ENCODE peak calls at places on chromosomes 5 and 9, in nine cellular contexts. N, P, J, M, H, A, X, Z and S are unnamed samples.

GRCh38 chr5:154995679-154996078 is 17.9 kb upstream of the KIF4B start:
- DNase-seq in N (peak), P (no peak), J (no peak), M (no peak), H (no peak), A (no peak), X (no peak), Z (no peak), S (no peak)

GRCh38 chr5:5886812-5887486 is 464.5 kb downstream of the ICE1 start:
- DNase-seq in N (peak), P (no peak), J (peak), M (no peak), H (no peak), A (peak), X (no peak), Z (peak), S (no peak)

GRCh38 chr5:58231041-58231440 is 228.8 kb downstream of the PLK2 start:
- DNase-seq in N (no peak), P (no peak), J (no peak), M (no peak), H (no peak), A (no peak), X (no peak), Z (no peak), S (no peak)

GRCh38 chr9:81685763-81686613 is 3.4 kb downstream of the TLE1 start:
- DNase-seq in N (no peak), P (no peak), J (no peak), M (no peak), H (peak), A (peak), X (no peak), Z (no peak), S (no peak)

GRCh38 chr5:111848374-111848914 is 91.5 kb upstream of the NREP start:
- DNase-seq in N (no peak), P (no peak), J (no peak), M (no peak), H (peak), A (no peak), X (no peak), Z (no peak), S (no peak)

GRCh38 chr5:124504081-124504916 is 242.1 kb downstream of the ZNF608 start:
- DNase-seq in N (no peak), P (no peak), J (no peak), M (no peak), H (peak), A (no peak), X (no peak), Z (peak), S (no peak)

GRCh38 chr5:137114529-137114928 is 384.6 kb downstream of the SPOCK1 start:
- DNase-seq in N (no peak), P (no peak), J (no peak), M (no peak), H (no peak), A (no peak), X (no peak), Z (no peak), S (no peak)

GRCh38 chr9:124004608-124005007 is 7.0 kb upstream of the LHX2 start:
- DNase-seq in N (no peak), P (no peak), J (no peak), M (no peak), H (no peak), A (no peak), X (no peak), Z (no peak), S (no peak)

GRCh38 chr9:87119328-87119881 is 172.1 kb upstream of the GAS1 start:
- DNase-seq in N (no peak), P (no peak), J (peak), M (no peak), H (peak), A (peak), X (no peak), Z (no peak), S (no peak)

GRCh38 chr9:118693645-118694044 is 675.6 kb downstream of the BRINP1 start:
- DNase-seq in N (no peak), P (no peak), J (no peak), M (no peak), H (no peak), A (no peak), X (no peak), Z (no peak), S (no peak)

GRCh38 chr5:10583663-10584572 is 20.0 kb downstream of the ANKRD33B start:
- DNase-seq in N (no peak), P (no peak), J (peak), M (no peak), H (no peak), A (no peak), X (no peak), Z (no peak), S (no peak)

GRCh38 chr5:121890297-121890858 is 38.7 kb downstream of the FTMT start:
- DNase-seq in N (no peak), P (no peak), J (no peak), M (no peak), H (no peak), A (no peak), X (no peak), Z (no peak), S (no peak)

GRCh38 chr9:137387034-137387890 is 35.7 kb downstream of the EXD3 start:
- DNase-seq in N (no peak), P (no peak), J (no peak), M (no peak), H (no peak), A (no peak), X (peak), Z (no peak), S (no peak)

GRCh38 chr9:4417578-4418325 is 72.5 kb upstream of the SLC1A1 start:
- DNase-seq in N (no peak), P (no peak), J (no peak), M (no peak), H (no peak), A (no peak), X (no peak), Z (peak), S (no peak)

GRCh38 chr5:134477462-134478245 is 47.8 kb upstream of the JADE2 start:
- DNase-seq in N (no peak), P (no peak), J (no peak), M (no peak), H (peak), A (no peak), X (no peak), Z (no peak), S (no peak)

GRCh38 chr9:108850293-108850897 is 5.4 kb downstream of the ACTL7B start:
- DNase-seq in N (no peak), P (no peak), J (peak), M (no peak), H (no peak), A (no peak), X (no peak), Z (no peak), S (no peak)

GRCh38 chr9:61666310-61666709 is 476.5 kb downstream of the SPATA31A7 start:
- DNase-seq in N (no peak), P (no peak), J (peak), M (no peak), H (no peak), A (no peak), X (no peak), Z (no peak), S (no peak)

GRCh38 chr5:168086104-168086610 is 205.3 kb upstream of the WWC1 start:
- DNase-seq in N (no peak), P (peak), J (no peak), M (no peak), H (no peak), A (peak), X (no peak), Z (no peak), S (peak)

GRCh38 chr5:138711816-138712215 is 41.4 kb upstream of the CTNNA1 start:
- DNase-seq in N (no peak), P (no peak), J (no peak), M (no peak), H (no peak), A (no peak), X (no peak), Z (no peak), S (no peak)

GRCh38 chr5:150377964-150378694 is 20.6 kb downstream of the TCOF1 start:
- DNase-seq in N (no peak), P (peak), J (no peak), M (no peak), H (peak), A (peak), X (no peak), Z (no peak), S (no peak)

GRCh38 chr9:111037744-111038335 is 430 bp downstream of the LPAR1 start:
- DNase-seq in N (peak), P (no peak), J (peak), M (no peak), H (no peak), A (peak), X (no peak), Z (peak), S (peak)

GRCh38 chr5:14745188-14745563 is 80.7 kb downstream of the OTULIN start:
- DNase-seq in N (no peak), P (no peak), J (no peak), M (no peak), H (no peak), A (no peak), X (no peak), Z (no peak), S (no peak)

GRCh38 chr5:82586176-82586575 is 308.0 kb upstream of the RPS23 start:
- DNase-seq in N (no peak), P (no peak), J (no peak), M (no peak), H (no peak), A (no peak), X (no peak), Z (no peak), S (no peak)

GRCh38 chr9:36163049-36163839 is 5.9 kb upstream of the CCIN start:
- DNase-seq in N (peak), P (peak), J (peak), M (no peak), H (peak), A (peak), X (no peak), Z (no peak), S (peak)

GRCh38 chr5:121688126-121688525 is 163.6 kb upstream of the FTMT start:
- DNase-seq in N (no peak), P (no peak), J (no peak), M (no peak), H (no peak), A (no peak), X (no peak), Z (no peak), S (no peak)

GRCh38 chr5:10328323-10328722 is 20.6 kb upstream of the CMBL start:
- DNase-seq in N (no peak), P (no peak), J (no peak), M (no peak), H (no peak), A (no peak), X (no peak), Z (no peak), S (no peak)

GRCh38 chr5:82331557-82331956 is 53.4 kb upstream of the RPS23 start:
- DNase-seq in N (no peak), P (no peak), J (no peak), M (no peak), H (no peak), A (no peak), X (no peak), Z (no peak), S (no peak)

GRCh38 chr5:176533894-176534611 is 3.1 kb downstream of the RNF44 start:
- DNase-seq in N (no peak), P (no peak), J (peak), M (no peak), H (no peak), A (peak), X (no peak), Z (no peak), S (no peak)

GRCh38 chr9:99238331-99238730 is 16.2 kb downstream of the SEC61B start:
- DNase-seq in N (no peak), P (no peak), J (no peak), M (no peak), H (no peak), A (no peak), X (no peak), Z (no peak), S (no peak)

GRCh38 chr5:56816546-56817081 is 1.3 kb downstream of the MAP3K1 start:
- DNase-seq in N (peak), P (no peak), J (peak), M (no peak), H (peak), A (peak), X (peak), Z (peak), S (peak)

GRCh38 chr9:127614961-127615360 is 2.9 kb downstream of the STXBP1 start:
- DNase-seq in N (no peak), P (no peak), J (no peak), M (no peak), H (no peak), A (no peak), X (no peak), Z (no peak), S (no peak)

GRCh38 chr5:14148483-14148882 is 5.3 kb downstream of the TRIO start:
- DNase-seq in N (no peak), P (no peak), J (no peak), M (no peak), H (no peak), A (no peak), X (no peak), Z (no peak), S (no peak)